ENCODE peak calls at places on chromosomes 4 and X, in six cellular contexts. L, A, Z, J, Q and D are unnamed samples.

GRCh38 chrX:137071596-137071995 is 37.8 kb upstream of the GPR101 start:
- DNase-seq in Z (no peak), J (no peak), Q (no peak), L (no peak), A (no peak), D (no peak)

GRCh38 chr4:169619518-169619957 is 840 bp upstream of the CLCN3 start:
- DNase-seq in L (peak; percentile 37), A (peak; percentile 58), J (no peak), Q (peak; percentile 72), Z (peak; percentile 44), D (no peak)

GRCh38 chr4:37988670-37989069 is 28.5 kb downstream of the PTTG2 start:
- DNase-seq in L (no peak), J (no peak), Q (no peak), Z (no peak), A (peak; percentile 66), D (no peak)

GRCh38 chr4:7847206-7847605 is 92.5 kb downstream of the AFAP1 start:
- DNase-seq in Z (no peak), A (no peak), L (no peak), J (no peak), Q (no peak), D (no peak)

GRCh38 chr4:141730805-141731204 is 94.4 kb downstream of the IL15 start:
- DNase-seq in Q (no peak), J (no peak), L (no peak), A (no peak), Z (no peak), D (no peak)

GRCh38 chr4:141636771-141637460 is 533 bp downstream of the IL15 start:
- DNase-seq in Z (peak; percentile 16), L (peak; percentile 67), A (peak; percentile 61), Q (no peak), J (peak; percentile 77), D (no peak)

GRCh38 chrX:555589-556220 is 74.9 kb upstream of the SHOX start:
- DNase-seq in Z (no peak), A (no peak), J (no peak), Q (no peak), L (no peak), D (no peak)

GRCh38 chr4:78056265-78057129 is 626 bp upstream of the FRAS1 start:
- DNase-seq in J (peak; percentile 72), L (peak; percentile 56), Q (peak; percentile 63), A (peak; percentile 78), Z (peak; percentile 91), D (peak; percentile 80)

GRCh38 chrX:57528670-57529255 is 63.0 kb upstream of the ZXDB start:
- DNase-seq in A (peak; percentile 11), L (peak; percentile 1), Z (no peak), Q (no peak), J (no peak), D (no peak)